ENCODE peak calls at places on chromosomes 4 and X, in ten cellular contexts. R is amniotic stem cell; Y is activated naive CD4-positive, alpha-beta T cell; W is Jurkat, Clone E6-1; G is dermis blood vessel endothelial cell; Z is RPMI7951; V is effector memory CD4-positive, alpha-beta T cell; M is Right ventricle myocardium superior; E is KG1; F is CD8-positive, alpha-beta memory T cell. I is an unnamed sample.

GRCh38 chr4:5797866-5798265 is 86.9 kb downstream of the EVC start:
- DNase-seq in Y (no peak), G (no peak), F (no peak), M (no peak), E (no peak), W (no peak), V (no peak), Z (no peak), R (no peak), I (no peak)

GRCh38 chr4:183858011-183858615 is 47.0 kb upstream of the STOX2 start:
- DNase-seq in M (no peak), V (no peak), F (no peak), R (no peak), Z (no peak), E (no peak), G (no peak), Y (no peak), W (no peak), I (no peak)

GRCh38 chr4:72568959-72569718 is at the start of gene ADAMTS3:
- DNase-seq in M (peak; percentile 73), Z (peak; percentile 29), G (peak; percentile 30), W (no peak), V (no peak), E (no peak), F (no peak), Y (no peak), R (peak; percentile 37), I (no peak)

GRCh38 chr4:109248322-109248895 is 54.0 kb downstream of the COL25A1 start:
- DNase-seq in M (no peak), E (no peak), V (no peak), R (no peak), G (no peak), F (no peak), Z (no peak), W (no peak), Y (no peak), I (no peak)

GRCh38 chr4:151484396-151485102 is 75.6 kb downstream of the FHIP1A start:
- DNase-seq in R (peak; percentile 73), W (no peak), M (no peak), E (no peak), F (no peak), G (peak; percentile 6), Y (no peak), V (no peak), Z (peak; percentile 85), I (no peak)

GRCh38 chr4:41885456-41885855 is 49.8 kb upstream of the TMEM33 start:
- DNase-seq in V (no peak), Z (no peak), M (no peak), Y (no peak), F (no peak), W (no peak), E (no peak), R (no peak), G (no peak), I (no peak)

GRCh38 chr4:42655921-42656735 is 777 bp downstream of the ATP8A1 start:
- DNase-seq in V (peak; percentile 4), F (peak; percentile 20), Z (no peak), R (no peak), E (peak; percentile 17), Y (peak; percentile 18), W (no peak), G (peak; percentile 21), M (peak; percentile 62), I (peak; percentile 22)

GRCh38 chr4:10696253-10696652 is 11.7 kb upstream of the CLNK start:
- DNase-seq in F (no peak), M (no peak), E (no peak), Z (no peak), G (no peak), R (no peak), W (no peak), V (no peak), Y (no peak), I (no peak)

GRCh38 chr4:3684546-3684945 is 81.6 kb upstream of the ADRA2C start:
- DNase-seq in F (no peak), Y (no peak), V (no peak), R (no peak), M (no peak), E (no peak), Z (no peak), W (no peak), G (no peak), I (no peak)

GRCh38 chrX:53682885-53683555 is 3.5 kb downstream of the HUWE1 start:
- DNase-seq in Y (no peak), E (no peak), F (peak; percentile 18), G (peak; percentile 73), R (no peak), W (no peak), M (no peak), Z (peak; percentile 55), V (peak; percentile 12), I (peak; percentile 12)

GRCh38 chr4:1523506-1523905 is 117.3 kb upstream of the NKX1-1 start:
- DNase-seq in R (no peak), E (no peak), Z (no peak), Y (no peak), V (no peak), G (no peak), W (no peak), M (peak; percentile 14), F (no peak), I (no peak)

GRCh38 chr4:77538574-77539157 is 67.0 kb upstream of the CXCL13 start:
- DNase-seq in V (no peak), M (no peak), F (no peak), G (no peak), W (no peak), R (no peak), Y (no peak), Z (peak; percentile 77), E (no peak), I (no peak)

GRCh38 chr4:30882443-30882842 is 162.3 kb downstream of the PCDH7 start:
- DNase-seq in F (no peak), M (no peak), Y (no peak), E (no peak), W (no peak), V (no peak), Z (no peak), R (no peak), G (no peak), I (no peak)

GRCh38 chr4:118803253-118803652 is 32.7 kb downstream of the SEC24D start:
- DNase-seq in Y (no peak), W (no peak), G (no peak), R (no peak), V (no peak), E (no peak), Z (no peak), M (no peak), F (no peak), I (no peak)

GRCh38 chr4:16765549-16765948 is 132.9 kb downstream of the LDB2 start:
- DNase-seq in Z (no peak), R (no peak), F (no peak), V (no peak), E (no peak), G (no peak), M (no peak), Y (no peak), W (no peak), I (no peak)

GRCh38 chrX:130084651-130085237 is 25.6 kb downstream of the ELF4 start:
- DNase-seq in M (no peak), G (no peak), W (no peak), V (no peak), Z (no peak), R (no peak), Y (no peak), E (no peak), F (no peak), I (no peak)

GRCh38 chr4:74583757-74584156 is 138.8 kb downstream of the AREG start:
- DNase-seq in G (no peak), Z (peak; percentile 3), E (no peak), M (no peak), V (no peak), W (no peak), R (no peak), Y (no peak), F (no peak), I (no peak)

GRCh38 chrX:111914398-111915092 is 38.6 kb downstream of the TRPC5OS start:
- DNase-seq in F (no peak), E (no peak), M (no peak), W (no peak), R (no peak), V (no peak), G (no peak), Y (no peak), Z (no peak), I (no peak)

GRCh38 chrX:130974323-130974722 is 71.3 kb upstream of the ENOX2 start:
- DNase-seq in W (no peak), M (no peak), Y (no peak), R (no peak), Z (peak; percentile 1), E (no peak), G (no peak), V (no peak), F (no peak), I (no peak)

I was measured in activated CD4-positive, CD25-positive, alpha-beta regulatory T cell.